ENCODE peak calls at places on chromosomes 13 and 19, in six cellular contexts. Q, O, Z, K, H and X are unnamed samples.

GRCh38 chr13:77330009-77330471 is 3.1 kb upstream of the MYCBP2 start:
- DNase-seq in O (no peak), K (peak), H (peak), Z (no peak), Q (no peak), X (no peak)

GRCh38 chr19:44846455-44847143 is 502 bp downstream of the NECTIN2 start:
- DNase-seq in Q (peak), H (peak), K (peak), Z (no peak), O (peak), X (peak)

GRCh38 chr19:3375221-3376088 is 9.1 kb downstream of the NFIC start:
- DNase-seq in K (peak), Q (no peak), Z (peak), O (peak), H (peak), X (peak)

GRCh38 chr19:10766681-10767201 is 48.9 kb downstream of the DNM2 start:
- DNase-seq in Q (no peak), K (peak), H (no peak), Z (no peak), O (no peak), X (peak)

GRCh38 chr19:41929536-41930071 is 1.4 kb upstream of the ERFL start:
- DNase-seq in H (no peak), O (peak), Q (no peak), K (no peak), Z (no peak), X (no peak)

GRCh38 chr19:10640361-10640760 is 13.8 kb upstream of the ILF3 start:
- DNase-seq in Q (no peak), K (no peak), H (no peak), O (no peak), Z (no peak), X (no peak)

GRCh38 chr13:70183041-70183440 is 74.8 kb upstream of the KLHL1 start:
- DNase-seq in K (no peak), Q (no peak), O (no peak), Z (no peak), H (no peak), X (peak)

GRCh38 chr13:101455863-101456262 is 3.4 kb downstream of the ITGBL1 start:
- DNase-seq in K (peak), Q (no peak), H (peak), Z (no peak), O (no peak), X (peak)

GRCh38 chr13:29594310-29594709 is 1.2 kb downstream of the SLC7A1 start:
- DNase-seq in Q (peak), O (no peak), Z (peak), K (peak), H (peak), X (peak)

GRCh38 chr13:98557934-98558630 is 18.8 kb downstream of the STK24 start:
- DNase-seq in O (no peak), H (peak), Z (no peak), Q (no peak), K (no peak), X (no peak)

GRCh38 chr13:54953786-54954185 is 1925.2 kb downstream of the OLFM4 start:
- DNase-seq in Z (no peak), O (no peak), H (no peak), K (no peak), Q (no peak), X (no peak)

GRCh38 chr13:24671367-24672117 is 8.7 kb upstream of the ATP12A start:
- DNase-seq in Q (no peak), O (no peak), K (peak), H (peak), Z (peak), X (peak)

GRCh38 chr19:31783592-31783991 is 434.4 kb upstream of the TSHZ3 start:
- DNase-seq in H (no peak), O (no peak), Q (peak), Z (no peak), K (no peak), X (no peak)

GRCh38 chr13:43126420-43126819 is 103.0 kb downstream of the DNAJC15 start:
- DNase-seq in Z (no peak), H (no peak), Q (no peak), K (no peak), O (no peak), X (no peak)

GRCh38 chr19:28239270-28239669 is 973.7 kb downstream of the UQCRFS1 start:
- DNase-seq in K (peak), Z (no peak), H (no peak), O (no peak), Q (peak), X (no peak)

GRCh38 chr19:3034194-3034844 is 5.2 kb upstream of the TLE2 start:
- DNase-seq in Q (no peak), K (peak), H (peak), Z (no peak), O (no peak), X (peak)

GRCh38 chr13:71661921-71662320 is 205.1 kb downstream of the DACH1 start:
- DNase-seq in K (peak), H (peak), O (no peak), Q (no peak), Z (no peak), X (peak)

GRCh38 chr13:95212962-95213850 is 88.0 kb downstream of the ABCC4 start:
- DNase-seq in H (peak), O (no peak), Q (no peak), K (no peak), Z (no peak), X (no peak)

GRCh38 chr13:42380420-42381164 is 108.6 kb downstream of the AKAP11 start:
- DNase-seq in Z (no peak), Q (no peak), O (peak), K (no peak), H (no peak), X (no peak)

GRCh38 chr19:34461375-34462100 is 20.0 kb upstream of the WTIP start:
- DNase-seq in Z (no peak), K (no peak), O (no peak), H (peak), Q (no peak), X (peak)

GRCh38 chr19:1846517-1847205 is 1.6 kb downstream of the REXO1 start:
- DNase-seq in Z (no peak), K (no peak), O (peak), H (no peak), Q (no peak), X (no peak)

GRCh38 chr19:55088543-55089265 is 13.0 kb downstream of the EPS8L1 start:
- DNase-seq in Z (peak), H (peak), Q (peak), K (peak), O (peak), X (peak)

GRCh38 chr19:33302175-33302973 is at the start of gene CEBPA:
- DNase-seq in K (peak), Q (peak), H (peak), Z (peak), O (peak), X (peak)

DNA sequence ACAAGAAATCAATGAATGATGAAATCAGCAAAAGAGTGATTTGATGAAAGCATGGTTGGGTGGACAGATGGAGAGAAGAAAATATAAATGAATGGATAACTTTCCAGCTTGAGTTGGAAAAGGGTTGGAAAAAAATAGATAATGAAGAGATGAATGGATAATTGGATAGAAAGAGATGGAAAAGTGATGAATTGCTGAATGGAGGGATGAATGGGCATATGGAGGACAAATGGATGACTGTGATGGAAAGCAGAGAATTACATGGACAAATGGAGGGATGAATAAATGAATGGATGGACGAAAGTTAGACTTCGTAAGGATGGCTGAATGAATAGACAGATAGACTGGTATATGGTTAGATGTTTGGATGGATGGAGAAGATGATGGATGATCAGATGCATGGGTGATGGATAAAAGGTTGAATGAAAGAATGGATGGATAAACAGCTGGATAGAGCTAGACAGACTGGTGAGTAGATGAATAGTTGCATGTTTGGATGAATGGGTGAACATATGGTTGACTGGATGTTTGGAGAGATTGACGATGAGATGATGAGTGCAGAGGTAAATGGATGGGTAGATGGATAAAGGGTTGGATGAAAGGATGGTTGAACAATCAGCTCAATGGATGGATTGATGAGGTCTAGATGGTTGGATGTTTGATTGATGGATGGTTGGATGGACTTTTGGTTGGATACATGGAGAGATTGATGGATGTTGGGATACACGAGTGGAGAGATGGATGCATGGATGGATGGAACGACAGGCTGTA is 11.8 kb downstream of the LGALS7B start:
- DNase-seq in H (no peak), Z (no peak), O (no peak), K (no peak), Q (no peak), X (no peak)
- TF ChIP-seq CTCF in H (no peak), Z (no peak), O (no peak), K (no peak), Q (no peak), X (no peak)

GRCh38 chr13:22175815-22176214 is 504.9 kb downstream of the FGF9 start:
- DNase-seq in H (no peak), Z (no peak), O (no peak), Q (no peak), K (no peak), X (no peak)
- TF ChIP-seq CTCF in H (no peak), Z (no peak), O (no peak), Q (no peak), K (no peak), X (no peak)

GRCh38 chr19:47049307-47049700 is 880 bp upstream of the TMEM160 start:
- DNase-seq in H (peak), K (peak), Z (no peak), O (no peak), Q (no peak), X (peak)

GRCh38 chr19:47044946-47045866 is 3.2 kb downstream of the TMEM160 start:
- DNase-seq in Z (no peak), O (no peak), H (no peak), K (no peak), Q (no peak), X (no peak)

GRCh38 chr19:47047931-47048399 is 459 bp downstream of the TMEM160 start:
- DNase-seq in Q (peak), O (peak), Z (peak), K (peak), H (peak), X (peak)

GRCh38 chr19:47047272-47047930 is 1.0 kb downstream of the TMEM160 start:
- DNase-seq in Z (no peak), H (no peak), O (no peak), K (no peak), Q (no peak), X (no peak)

DNA sequence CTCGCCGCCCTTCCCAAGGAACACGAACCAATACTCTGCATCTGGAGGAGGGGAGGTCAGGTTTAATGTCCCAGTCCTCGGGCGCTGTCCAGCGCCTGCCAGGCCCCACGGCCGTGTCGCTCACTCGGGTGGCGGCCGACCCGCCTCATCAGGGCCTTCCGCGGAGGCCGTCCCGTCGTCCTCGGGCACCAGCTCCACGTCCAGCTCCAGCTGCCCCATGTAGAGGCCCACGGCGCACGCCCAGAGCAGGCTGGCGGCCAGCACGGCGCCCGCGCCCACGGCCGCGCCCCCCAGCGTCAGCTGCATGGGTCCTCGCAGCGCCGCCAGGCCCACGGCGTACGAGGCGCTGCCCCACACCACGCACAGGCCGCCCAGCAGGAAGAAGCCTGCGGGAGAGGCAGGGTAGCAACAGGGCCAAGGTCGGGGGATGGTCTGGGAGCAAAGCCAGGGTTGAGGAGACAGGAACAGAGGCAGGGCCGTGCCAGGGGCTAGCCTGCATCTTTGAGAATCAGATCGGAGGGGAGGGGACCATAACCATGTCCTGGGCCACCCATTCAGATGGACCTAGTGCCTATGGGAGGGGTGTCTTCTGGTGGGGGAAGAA is 2.5 kb downstream of the TMEM160 start:
- DNase-seq in O (no peak), K (no peak), H (no peak), Q (no peak), Z (no peak), X (no peak)
- TF ChIP-seq CTCF in O (no peak), K (no peak), H (no peak), Q (no peak), Z (no peak), X (no peak)

GRCh38 chr19:15815306-15815705 is at the start of gene OR10H1:
- DNase-seq in Z (no peak), K (no peak), H (no peak), Q (no peak), O (no peak), X (no peak)

GRCh38 chr19:15812059-15812722 is 3.3 kb downstream of the OR10H1 start:
- DNase-seq in Z (peak), O (no peak), Q (no peak), H (no peak), K (no peak), X (no peak)

GRCh38 chr19:15811476-15811875 is 4.0 kb downstream of the OR10H1 start:
- DNase-seq in K (no peak), Q (no peak), H (no peak), O (no peak), Z (no peak), X (no peak)

GRCh38 chr19:15813916-15814315 is 1.5 kb downstream of the OR10H1 start:
- DNase-seq in H (no peak), Z (no peak), O (no peak), Q (no peak), K (no peak), X (no peak)

GRCh38 chr19:15810335-15810734 is 5.1 kb downstream of the OR10H1 start:
- DNase-seq in O (no peak), Z (peak), Q (no peak), H (no peak), K (peak), X (no peak)
- TF ChIP-seq CTCF in O (no peak), Z (peak), Q (no peak), H (no peak), K (no peak), X (no peak)